ENCODE peak calls at places on chromosome 9, in seven cellular contexts. A is lung microvascular endothelial cell; S is stimulated activated CD8-positive, alpha-beta memory T cell treated with anti-CD3 and anti-CD28 coated beads, Interleukin-15, amount 100 ng/mL, for 24 hours; R is T-helper 2 cell; U is caudate nucleus; E is ELR; W is iPS-NIHi11. K is an unnamed sample.

GRCh38 chr9:114178076-114178475 is 22.7 kb downstream of the COL27A1 start:
- DNase-seq in A (no peak), S (no peak), R (no peak), U (no peak), E (no peak), W (no peak), K (no peak)

GRCh38 chr9:129769582-129770107 is 16.8 kb upstream of the PTGES start:
- DNase-seq in A (no peak), S (no peak), R (no peak), U (no peak), E (no peak), W (no peak), K (no peak)

GRCh38 chr9:89662718-89663246 is 58.0 kb downstream of the GADD45G start:
- DNase-seq in A (no peak), S (no peak), R (no peak), U (no peak), E (no peak), W (no peak), K (no peak)

GRCh38 chr9:93177676-93178075 is 6.3 kb upstream of the WNK2 start:
- DNase-seq in A (no peak), S (no peak), R (no peak), U (no peak), E (no peak), W (no peak), K (no peak)

GRCh38 chr9:9552665-9553064 is 1060.1 kb downstream of the PTPRD start:
- DNase-seq in A (no peak), S (no peak), R (no peak), U (no peak), E (no peak), W (no peak), K (no peak)

GRCh38 chr9:21902112-21902511 is 92.1 kb downstream of the CDKN2A start:
- DNase-seq in A (peak; percentile 68), S (no peak), R (no peak), U (no peak), E (peak; percentile 29), W (no peak), K (no peak)

GRCh38 chr9:115006660-115007059 is 76.3 kb upstream of the TNFSF8 start:
- DNase-seq in A (peak; percentile 47), S (no peak), R (no peak), U (no peak), E (peak; percentile 96), W (no peak), K (no peak)

GRCh38 chr9:112486221-112487007 is at the start of gene KIAA1958:
- DNase-seq in A (peak; percentile 39), S (peak; percentile 60), R (peak; percentile 73), U (peak; percentile 55), E (peak; percentile 86), W (peak; percentile 98), K (peak; percentile 91)

GRCh38 chr9:91813261-91813795 is 136.7 kb downstream of the ROR2 start:
- DNase-seq in A (no peak), S (no peak), R (no peak), U (no peak), E (no peak), W (no peak), K (no peak)

GRCh38 chr9:111094433-111095421 is 56.5 kb upstream of the LPAR1 start:
- DNase-seq in A (no peak), S (no peak), R (no peak), U (no peak), E (peak; percentile 85), W (no peak), K (peak; percentile 47)

GRCh38 chr9:129617167-129617566 is 3.7 kb downstream of the C9orf50 start:
- DNase-seq in A (peak; percentile 54), S (no peak), R (no peak), U (no peak), E (peak; percentile 83), W (peak; percentile 49), K (no peak)

GRCh38 chr9:131096490-131097258 is at the start of gene AIF1L:
- DNase-seq in A (no peak), S (no peak), R (no peak), U (no peak), E (peak; percentile 17), W (peak; percentile 97), K (peak; percentile 43)